ENCODE peak calls at places on chromosome X, in nine cellular contexts. K is vagina, J is testis, P is stomach, U is adrenal gland, X is breast epithelium, V is uterus, Z is HCT116, Q is lower leg skin. G is an unnamed sample.

GRCh38 chrX:72394518-72395163 is 88.9 kb upstream of the CITED1 start:
- DNase-seq in K (no peak), J (peak), P (no peak), U (no peak), X (no peak), V (no peak), Z (no peak), Q (no peak), G (no peak)

GRCh38 chrX:19683817-19684216 is 168.5 kb upstream of the MAP3K15 start:
- DNase-seq in K (no peak), J (no peak), P (no peak), U (no peak), X (no peak), V (no peak), Z (no peak), Q (no peak), G (no peak)

GRCh38 chrX:57900961-57901360 is 9.3 kb downstream of the ZXDA start:
- DNase-seq in K (no peak), J (no peak), P (no peak), U (no peak), X (no peak), V (no peak), Z (no peak), Q (no peak), G (no peak)

GRCh38 chrX:101357166-101357795 is 8.7 kb upstream of the TIMM8A start:
- DNase-seq in K (no peak), J (no peak), P (no peak), U (no peak), X (no peak), V (no peak), Z (peak), Q (no peak), G (no peak)

GRCh38 chrX:115462406-115462805 is 98.6 kb upstream of the PLS3 start:
- DNase-seq in K (no peak), J (no peak), P (no peak), U (no peak), X (no peak), V (no peak), Z (no peak), Q (no peak), G (no peak)

GRCh38 chrX:101415180-101416130 is 7.4 kb downstream of the HNRNPH2 start:
- DNase-seq in K (no peak), J (peak), P (no peak), U (peak), X (no peak), V (peak), Z (no peak), Q (no peak), G (no peak)

GRCh38 chrX:148381603-148382002 is 118.8 kb upstream of the AFF2 start:
- DNase-seq in K (no peak), J (no peak), P (no peak), U (no peak), X (no peak), V (no peak), Z (no peak), Q (no peak), G (no peak)

GRCh38 chrX:129144172-129145038 is 378.9 kb downstream of the SMARCA1 start:
- DNase-seq in K (no peak), J (no peak), P (no peak), U (no peak), X (no peak), V (no peak), Z (no peak), Q (no peak), G (no peak)

GRCh38 chrX:21972721-21973120 is 32.2 kb downstream of the SMS start:
- DNase-seq in K (no peak), J (no peak), P (no peak), U (no peak), X (no peak), V (peak), Z (no peak), Q (no peak), G (no peak)

GRCh38 chrX:139762400-139763183 is 54.6 kb upstream of the MCF2 start:
- DNase-seq in K (no peak), J (peak), P (peak), U (no peak), X (no peak), V (no peak), Z (no peak), Q (no peak), G (no peak)

GRCh38 chrX:11059923-11060322 is 51.2 kb upstream of the HCCS start:
- DNase-seq in K (no peak), J (no peak), P (no peak), U (no peak), X (no peak), V (no peak), Z (no peak), Q (no peak), G (no peak)

GRCh38 chrX:70231666-70232065 is 2.8 kb upstream of the AWAT1 start:
- DNase-seq in K (no peak), J (no peak), P (no peak), U (no peak), X (no peak), V (no peak), Z (no peak), Q (no peak), G (no peak)

GRCh38 chrX:148270499-148270898 is 229.9 kb upstream of the AFF2 start:
- DNase-seq in K (no peak), J (no peak), P (no peak), U (no peak), X (no peak), V (no peak), Z (no peak), Q (no peak), G (no peak)

GRCh38 chrX:136457303-136457917 is 30.3 kb upstream of the BRS3 start:
- DNase-seq in K (no peak), J (no peak), P (no peak), U (no peak), X (no peak), V (no peak), Z (no peak), Q (no peak), G (no peak)

GRCh38 chrX:120452131-120452530 is 17.0 kb downstream of the LAMP2 start:
- DNase-seq in K (no peak), J (no peak), P (no peak), U (no peak), X (no peak), V (no peak), Z (no peak), Q (no peak), G (no peak)

GRCh38 chrX:42544883-42545282 is 233.1 kb downstream of the PPP1R2C start:
- DNase-seq in K (no peak), J (no peak), P (no peak), U (no peak), X (no peak), V (no peak), Z (no peak), Q (no peak), G (no peak)

GRCh38 chrX:120749141-120749846 is 119.4 kb upstream of the C1GALT1C1 start:
- DNase-seq in K (no peak), J (no peak), P (no peak), U (no peak), X (no peak), V (no peak), Z (no peak), Q (no peak), G (no peak)

GRCh38 chrX:134806707-134807038 is 148.4 kb upstream of the PLAC1 start:
- DNase-seq in K (no peak), J (no peak), P (no peak), U (no peak), X (no peak), V (no peak), Z (no peak), Q (no peak), G (no peak)

GRCh38 chrX:134813697-134814096 is 155.4 kb upstream of the PLAC1 start:
- DNase-seq in K (no peak), J (peak), P (no peak), U (no peak), X (no peak), V (no peak), Z (no peak), Q (no peak), G (no peak)

GRCh38 chrX:134804779-134805178 is 146.5 kb upstream of the PLAC1 start:
- DNase-seq in K (no peak), J (no peak), P (no peak), U (no peak), X (no peak), V (no peak), Z (no peak), Q (no peak), G (no peak)

GRCh38 chrX:134807039-134807729 is 148.9 kb upstream of the PLAC1 start:
- DNase-seq in K (no peak), J (peak), P (peak), U (peak), X (peak), V (peak), Z (peak), Q (peak), G (peak)

DNA sequence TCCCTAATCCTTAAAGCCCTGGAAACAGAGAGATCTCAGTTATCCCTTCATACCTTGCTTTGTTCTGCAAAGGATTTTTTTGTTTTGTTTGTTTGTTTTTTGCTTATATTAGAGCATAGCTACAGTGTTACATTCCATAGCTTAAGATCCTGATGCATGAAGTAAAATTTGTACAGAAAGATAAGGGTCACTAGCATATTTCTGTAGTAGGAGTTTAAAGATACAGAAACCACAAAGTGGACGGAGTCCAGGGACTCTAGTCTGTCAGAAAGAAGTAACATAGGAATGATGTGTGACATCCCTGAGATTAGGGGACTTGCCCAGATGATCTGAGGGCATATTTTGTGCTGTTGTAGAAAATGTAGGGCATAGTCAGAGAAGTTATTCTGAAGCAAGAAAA is 151.9 kb upstream of the PLAC1 start:
- DNase-seq in K (no peak), J (no peak), P (no peak), U (no peak), X (no peak), V (no peak), Z (no peak), Q (no peak), G (no peak)
- TF ChIP-seq POLR2A in K (no peak), J (no peak), P (no peak), U (no peak), X (no peak), V (no peak), Z (no peak), Q (no peak), G (no peak)

GRCh38 chrX:44873415-44874270 is 655 bp downstream of the KDM6A start:
- DNase-seq in K (no peak), J (peak), P (peak), U (peak), X (peak), V (peak), Z (no peak), Q (peak), G (no peak)
- TF ChIP-seq POLR2A in K (peak), J (no peak), P (no peak), U (peak), X (no peak), V (no peak), Z (no peak), Q (no peak), G (no peak)

GRCh38 chrX:65034292-65034640 is 58.0 kb upstream of the ZC4H2 start:
- DNase-seq in K (no peak), J (no peak), P (no peak), U (no peak), X (no peak), V (no peak), Z (no peak), Q (no peak), G (no peak)

GRCh38 chrX:65035451-65035779 is 59.2 kb upstream of the ZC4H2 start:
- DNase-seq in K (no peak), J (peak), P (peak), U (peak), X (no peak), V (peak), Z (no peak), Q (no peak), G (no peak)

DNA sequence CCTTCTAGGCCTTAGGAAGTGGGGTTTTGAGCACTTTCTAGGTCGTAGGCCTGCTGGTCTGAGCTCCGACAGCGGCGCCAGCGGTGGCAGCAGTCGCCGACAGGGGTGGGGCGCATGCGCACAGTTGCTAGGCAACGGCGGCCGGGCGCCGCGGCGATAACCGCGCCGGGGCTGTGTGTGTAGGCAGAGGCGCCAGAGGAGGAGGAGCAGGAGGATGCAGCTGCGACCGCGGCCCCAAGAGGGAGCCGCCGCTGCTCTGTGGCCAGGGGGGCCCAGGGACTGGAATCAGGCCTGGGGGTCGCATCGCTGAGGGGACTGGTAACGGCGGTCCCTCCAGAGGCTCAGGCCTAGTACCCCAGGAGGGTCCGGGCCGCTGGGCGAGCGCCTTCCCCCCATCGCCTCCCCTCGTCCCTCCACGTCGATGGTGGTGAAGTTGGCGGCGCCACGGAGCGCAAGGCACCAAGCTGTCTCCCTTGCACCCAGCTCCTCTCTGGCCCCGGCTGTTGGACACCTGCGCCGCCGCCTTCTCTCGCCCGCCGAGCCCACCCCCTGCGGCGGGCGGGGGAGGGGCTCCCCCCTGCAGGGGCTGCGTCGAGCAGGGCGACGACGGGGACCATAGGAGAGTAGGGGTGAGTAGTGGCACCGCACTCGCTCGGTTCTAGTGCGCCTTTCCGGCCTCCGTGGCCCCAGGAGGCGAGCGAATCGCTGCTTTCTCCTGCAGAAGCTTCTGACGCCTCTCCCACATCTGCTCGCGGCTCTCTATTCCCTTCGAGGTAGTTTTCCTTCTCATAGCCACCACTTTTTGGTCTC is 58.6 kb upstream of the ZC4H2 start:
- DNase-seq in K (no peak), J (peak), P (peak), U (peak), X (peak), V (peak), Z (peak), Q (peak), G (no peak)
- TF ChIP-seq POLR2A in K (peak), J (no peak), P (no peak), U (peak), X (no peak), V (peak), Z (no peak), Q (no peak), G (no peak)

GRCh38 chrX:76434103-76434741 is 6.7 kb downstream of the MAGEE1 start:
- DNase-seq in K (no peak), J (no peak), P (no peak), U (no peak), X (no peak), V (no peak), Z (no peak), Q (no peak), G (no peak)
- TF ChIP-seq POLR2A in K (no peak), J (no peak), P (no peak), U (no peak), X (no peak), V (no peak), Z (no peak), Q (no peak), G (no peak)

DNA sequence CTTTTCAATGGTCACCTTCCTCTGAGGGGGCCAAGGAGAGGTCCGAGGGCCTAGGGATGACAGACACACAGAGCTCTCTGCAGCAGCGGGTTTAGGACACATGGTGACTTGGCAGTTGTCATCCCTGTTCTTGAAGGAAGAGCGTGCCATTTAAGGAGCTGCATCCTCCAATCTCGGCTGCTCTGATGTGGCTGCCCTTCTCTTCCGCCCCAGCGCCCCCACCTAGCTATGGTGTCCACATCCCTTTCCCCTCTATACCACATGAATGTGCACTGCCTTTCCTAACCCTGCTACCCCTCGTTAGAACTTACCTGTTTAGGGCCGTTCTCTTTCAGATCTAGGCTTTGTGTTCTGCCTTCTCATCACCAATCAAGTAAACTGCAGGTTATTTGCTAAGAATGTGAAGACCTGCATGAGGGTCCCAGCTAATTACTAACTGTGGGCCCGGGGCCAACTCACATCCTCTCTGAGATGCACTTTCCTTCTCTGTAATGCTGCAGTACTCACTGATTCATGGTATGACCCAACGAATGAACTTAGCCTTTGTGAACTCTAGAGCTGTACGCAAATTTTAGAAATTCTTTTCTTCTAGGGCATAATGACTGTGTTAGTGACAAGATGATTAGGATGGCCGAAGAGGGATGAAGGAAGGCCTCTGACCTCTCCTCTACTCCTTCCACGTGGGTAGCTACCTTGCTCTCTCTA is 38.2 kb downstream of the CHST7 start:
- DNase-seq in K (no peak), J (no peak), P (no peak), U (no peak), X (no peak), V (no peak), Z (no peak), Q (peak), G (no peak)
- TF ChIP-seq POLR2A in K (no peak), J (no peak), P (no peak), U (no peak), X (no peak), V (no peak), Z (no peak), Q (no peak), G (no peak)

GRCh38 chrX:48684134-48684533 is 535 bp downstream of the WAS start:
- DNase-seq in K (no peak), J (no peak), P (no peak), U (no peak), X (no peak), V (no peak), Z (no peak), Q (no peak), G (no peak)

GRCh38 chrX:48688531-48689142 is 5.0 kb downstream of the WAS start:
- DNase-seq in K (no peak), J (no peak), P (no peak), U (no peak), X (no peak), V (no peak), Z (no peak), Q (no peak), G (no peak)

GRCh38 chrX:48681539-48682183 is 1.9 kb upstream of the WAS start:
- DNase-seq in K (no peak), J (no peak), P (no peak), U (no peak), X (no peak), V (no peak), Z (no peak), Q (no peak), G (no peak)

GRCh38 chrX:48685416-48685815 is 1.8 kb downstream of the WAS start:
- DNase-seq in K (no peak), J (no peak), P (no peak), U (no peak), X (no peak), V (no peak), Z (no peak), Q (no peak), G (no peak)

DNA sequence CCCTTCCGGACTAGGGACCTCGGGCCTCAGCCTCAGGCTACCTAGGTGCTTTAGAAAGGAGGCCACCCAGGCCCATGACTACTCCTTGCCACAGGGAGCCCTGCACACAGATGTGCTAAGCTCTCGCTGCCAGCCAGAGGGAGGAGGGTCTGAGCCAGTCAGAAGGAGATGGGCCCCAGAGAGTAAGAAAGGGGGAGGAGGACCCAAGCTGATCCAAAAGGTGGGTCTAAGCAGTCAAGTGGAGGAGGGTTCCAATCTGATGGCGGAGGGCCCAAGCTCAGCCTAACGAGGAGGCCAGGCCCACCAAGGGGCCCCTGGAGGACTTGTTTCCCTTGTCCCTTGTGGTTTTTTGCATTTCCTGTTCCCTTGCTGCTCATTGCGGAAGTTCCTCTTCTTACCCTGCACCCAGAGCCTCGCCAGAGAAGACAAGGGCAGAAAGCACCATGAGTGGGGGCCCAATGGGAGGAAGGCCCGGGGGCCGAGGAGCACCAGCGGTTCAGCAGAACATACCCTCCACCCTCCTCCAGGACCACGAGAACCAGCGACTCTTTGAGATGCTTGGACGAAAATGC is at the start of gene WAS:
- DNase-seq in K (no peak), J (no peak), P (no peak), U (no peak), X (no peak), V (no peak), Z (no peak), Q (no peak), G (no peak)
- TF ChIP-seq POLR2A in K (no peak), J (no peak), P (no peak), U (no peak), X (no peak), V (no peak), Z (no peak), Q (no peak), G (no peak)

GRCh38 chrX:47658684-47659515 is at the start of gene UXT:
- DNase-seq in K (peak), J (peak), P (peak), U (peak), X (peak), V (peak), Z (peak), Q (peak), G (peak)
- TF ChIP-seq POLR2A in K (peak), J (no peak), P (no peak), U (peak), X (peak), V (peak), Z (peak), Q (no peak), G (peak)